ENCODE peak calls at places on chromosomes 16 and 17, in nine cellular contexts. B is HepG2, C is PC-3, I is astrocyte, J is mammary epithelial cell, R is colonic mucosa, O is MM.1S, N is fibroblast of lung, Z is Karpas-422. D is an unnamed sample.

GRCh38 chr17:29240477-29240876 is 6.2 kb upstream of the CRYBA1 start:
- DNase-seq in B (no peak), C (no peak), I (no peak), J (no peak), R (no peak), O (no peak), N (no peak), Z (no peak), D (no peak)

GRCh38 chr17:19757536-19758180 is 9.6 kb upstream of the ALDH3A1 start:
- DNase-seq in B (no peak), C (no peak), I (no peak), J (no peak), R (no peak), O (no peak), N (no peak), Z (no peak), D (no peak)

GRCh38 chr17:16250635-16251034 is 33.6 kb downstream of the PIGL start:
- DNase-seq in B (peak), C (no peak), I (peak), J (peak), R (no peak), O (no peak), N (peak), Z (no peak), D (no peak)

GRCh38 chr17:35239823-35240222 is 3.0 kb upstream of the SLFN5 start:
- DNase-seq in B (no peak), C (no peak), I (no peak), J (no peak), R (no peak), O (no peak), N (no peak), Z (no peak), D (no peak)

GRCh38 chr16:10765772-10766171 is 22.1 kb downstream of the NUBP1 start:
- DNase-seq in B (no peak), C (no peak), I (no peak), J (no peak), R (no peak), O (no peak), N (no peak), Z (no peak), D (no peak)

GRCh38 chr16:85912271-85912974 is 13.5 kb downstream of the IRF8 start:
- DNase-seq in B (no peak), C (no peak), I (peak), J (no peak), R (no peak), O (no peak), N (peak), Z (no peak), D (no peak)

GRCh38 chr17:77271421-77271820 is 130.7 kb downstream of the SEC14L1 start:
- DNase-seq in B (no peak), C (no peak), I (no peak), J (no peak), R (no peak), O (no peak), N (no peak), Z (no peak), D (no peak)

GRCh38 chr17:64025732-64026294 is 5.4 kb upstream of the ICAM2 start:
- DNase-seq in B (peak), C (peak), I (peak), J (peak), R (peak), O (peak), N (peak), Z (peak), D (peak)

GRCh38 chr17:413706-414440 is 61.3 kb upstream of the RPH3AL start:
- DNase-seq in B (no peak), C (no peak), I (no peak), J (no peak), R (no peak), O (no peak), N (no peak), Z (no peak), D (no peak)

GRCh38 chr17:802481-802880 is 20.3 kb downstream of the MRM3 start:
- DNase-seq in B (no peak), C (no peak), I (no peak), J (no peak), R (no peak), O (no peak), N (no peak), Z (no peak), D (no peak)

GRCh38 chr17:15954222-15954621 is 9.3 kb downstream of the ADORA2B start:
- DNase-seq in B (no peak), C (peak), I (peak), J (peak), R (no peak), O (no peak), N (peak), Z (no peak), D (no peak)

GRCh38 chr16:20611975-20612471 is 35.9 kb upstream of the ACSM2B start:
- DNase-seq in B (no peak), C (no peak), I (no peak), J (no peak), R (peak), O (no peak), N (no peak), Z (no peak), D (no peak)

GRCh38 chr17:61551255-61551742 is 39.7 kb downstream of the NACA2 start:
- DNase-seq in B (peak), C (peak), I (peak), J (no peak), R (no peak), O (peak), N (peak), Z (peak), D (no peak)

GRCh38 chr16:12084436-12084835 is 107.9 kb downstream of the SNX29 start:
- DNase-seq in B (no peak), C (no peak), I (no peak), J (no peak), R (no peak), O (no peak), N (no peak), Z (no peak), D (no peak)

GRCh38 chr17:18187816-18188761 is 4.5 kb downstream of the ALKBH5 start:
- DNase-seq in B (no peak), C (peak), I (peak), J (peak), R (no peak), O (no peak), N (peak), Z (no peak), D (no peak)

GRCh38 chr16:1082266-1082951 is 9.9 kb downstream of the SSTR5 start:
- DNase-seq in B (peak), C (peak), I (peak), J (peak), R (no peak), O (no peak), N (no peak), Z (no peak), D (no peak)

GRCh38 chr16:19885456-19886060 is 910 bp upstream of the GPRC5B start:
- DNase-seq in B (no peak), C (no peak), I (no peak), J (no peak), R (no peak), O (no peak), N (no peak), Z (no peak), D (no peak)

GRCh38 chr16:49855822-49856740 is at the start of gene ZNF423:
- DNase-seq in B (no peak), C (no peak), I (no peak), J (no peak), R (peak), O (no peak), N (no peak), Z (no peak), D (peak)

GRCh38 chr17:77742579-77742978 is 215.9 kb upstream of the TNRC6C start:
- DNase-seq in B (no peak), C (no peak), I (no peak), J (no peak), R (no peak), O (no peak), N (no peak), Z (no peak), D (no peak)

GRCh38 chr17:42784811-42785592 is 4.6 kb downstream of the WNK4 start:
- DNase-seq in B (no peak), C (no peak), I (no peak), J (no peak), R (no peak), O (no peak), N (no peak), Z (no peak), D (no peak)

GRCh38 chr16:27355610-27356009 is 41.8 kb downstream of the IL4R start:
- DNase-seq in B (peak), C (peak), I (no peak), J (no peak), R (peak), O (no peak), N (peak), Z (peak), D (peak)

GRCh38 chr16:23186171-23186570 is 3.6 kb downstream of the SCNN1G start:
- DNase-seq in B (no peak), C (no peak), I (no peak), J (no peak), R (no peak), O (no peak), N (no peak), Z (no peak), D (no peak)

GRCh38 chr17:65388911-65389310 is 172.5 kb downstream of the AXIN2 start:
- DNase-seq in B (no peak), C (no peak), I (no peak), J (no peak), R (no peak), O (no peak), N (no peak), Z (no peak), D (no peak)

GRCh38 chr16:4416200-4417032 is at the start of gene CORO7:
- DNase-seq in B (peak), C (peak), I (peak), J (peak), R (peak), O (peak), N (peak), Z (peak), D (peak)

GRCh38 chr16:15701367-15701766 is 51.3 kb downstream of the NDE1 start:
- DNase-seq in B (no peak), C (no peak), I (no peak), J (no peak), R (no peak), O (no peak), N (no peak), Z (no peak), D (no peak)

GRCh38 chr16:29900888-29901606 is 759 bp downstream of the ASPHD1 start:
- DNase-seq in B (no peak), C (no peak), I (peak), J (no peak), R (no peak), O (no peak), N (no peak), Z (peak), D (no peak)

GRCh38 chr16:53773150-53773846 is 69.3 kb downstream of the FTO start:
- DNase-seq in B (peak), C (peak), I (peak), J (peak), R (peak), O (no peak), N (peak), Z (peak), D (peak)

GRCh38 chr17:56982312-56982711 is 4.4 kb downstream of the SCPEP1 start:
- DNase-seq in B (no peak), C (no peak), I (no peak), J (peak), R (no peak), O (peak), N (no peak), Z (no peak), D (no peak)

DNA sequence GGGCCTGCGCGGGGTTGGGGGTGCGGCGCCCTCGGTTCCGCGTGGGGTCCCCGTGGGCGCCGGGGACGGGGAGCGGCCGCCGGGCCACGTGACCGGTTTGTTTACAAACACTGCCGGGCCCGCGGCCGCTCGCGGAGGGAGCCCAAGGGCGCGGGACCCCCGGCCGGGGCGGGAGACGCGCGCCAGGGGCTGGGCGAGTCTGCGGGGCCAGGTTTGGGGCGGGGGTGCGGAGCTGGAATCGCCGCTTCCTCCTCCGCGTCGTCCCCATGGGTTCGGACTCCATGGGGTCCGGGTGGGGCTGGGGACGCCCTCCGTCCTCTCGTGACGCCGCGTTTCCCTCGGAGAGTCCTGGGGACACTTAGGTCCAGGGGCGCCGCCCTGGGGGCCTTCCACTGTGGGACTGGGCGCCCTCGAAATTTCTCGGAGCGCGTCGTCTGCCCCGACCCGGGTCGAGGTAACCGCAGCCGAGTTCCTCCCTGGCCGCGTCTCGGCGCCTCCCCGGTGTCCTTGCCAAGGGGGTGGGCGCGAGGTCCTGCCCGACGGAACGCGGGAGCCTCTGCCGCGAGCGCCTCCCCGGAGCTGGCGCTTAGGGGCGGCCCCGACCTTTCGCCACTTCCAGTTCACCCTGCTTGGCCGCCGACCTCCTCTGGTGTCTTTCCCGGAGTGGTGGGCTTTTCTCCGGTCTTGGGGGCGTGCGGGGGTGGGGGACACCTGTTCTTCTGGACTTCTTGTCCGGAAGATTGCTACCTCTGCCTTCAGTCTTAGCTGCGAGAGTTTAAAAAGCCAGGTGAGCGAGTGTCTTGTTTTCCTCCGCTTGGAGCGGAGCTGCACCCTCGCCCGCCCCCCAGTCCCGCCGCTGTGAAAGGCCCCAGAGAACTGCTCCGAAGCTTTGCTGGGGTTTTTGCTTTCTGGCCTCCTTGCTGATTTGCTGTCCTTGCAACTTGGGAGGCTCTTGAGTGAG is 754 bp downstream of the YPEL2 start:
- DNase-seq in B (no peak), C (no peak), I (no peak), J (peak), R (peak), O (no peak), N (no peak), Z (peak), D (peak)
- H3K9ac ChIP-seq in B (peak), C (peak), I (peak), J (peak), R (peak), O (peak), N (peak), Z (peak), D (peak)

DNA sequence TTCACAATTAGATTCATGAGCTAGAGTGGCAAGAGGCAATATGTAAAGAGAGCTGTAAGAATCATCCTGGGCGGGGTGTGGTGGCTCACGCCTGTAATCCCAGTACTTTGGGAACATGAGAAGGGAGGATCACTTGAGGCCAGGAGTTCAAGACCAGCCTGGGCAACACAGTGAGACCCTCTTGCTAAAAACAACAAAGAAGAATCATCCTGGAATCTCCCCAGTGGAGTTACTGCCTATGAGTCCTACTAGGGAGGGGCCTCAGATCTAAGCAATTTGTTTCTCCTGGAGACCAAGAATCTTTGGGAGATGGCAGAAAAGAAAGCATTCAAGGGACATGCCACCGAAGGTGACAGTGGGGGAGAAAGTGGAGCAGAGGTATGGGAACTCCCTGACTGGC is 119.1 kb downstream of the HIC1 start:
- DNase-seq in B (no peak), C (no peak), I (peak), J (peak), R (no peak), O (no peak), N (no peak), Z (no peak), D (no peak)
- H3K9ac ChIP-seq in B (peak), C (no peak), I (peak), J (no peak), R (no peak), O (no peak), N (peak), Z (no peak), D (no peak)

GRCh38 chr16:88752386-88753002 is 32.5 kb downstream of the PIEZO1 start:
- DNase-seq in B (no peak), C (no peak), I (no peak), J (no peak), R (no peak), O (no peak), N (no peak), Z (no peak), D (no peak)
- H3K9ac ChIP-seq in B (no peak), C (no peak), I (no peak), J (no peak), R (no peak), O (no peak), N (no peak), Z (no peak), D (no peak)

DNA sequence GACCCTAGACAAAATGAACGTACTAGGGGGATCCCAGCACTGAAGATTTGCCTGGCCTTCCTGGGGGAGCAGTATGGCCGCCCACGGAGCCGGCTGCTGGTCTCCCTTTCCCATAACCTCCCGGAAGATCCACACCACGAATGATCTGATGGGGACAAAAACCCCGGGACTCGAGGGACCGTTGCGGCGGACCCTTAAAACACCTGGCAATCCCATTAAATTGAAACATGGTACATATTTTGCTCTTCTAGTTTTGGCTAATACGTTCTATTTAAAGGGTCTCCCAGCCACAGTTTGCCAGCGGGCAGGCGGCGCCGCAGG is 45.2 kb upstream of the LCMT1 start:
- DNase-seq in B (no peak), C (no peak), I (no peak), J (no peak), R (no peak), O (no peak), N (no peak), Z (no peak), D (no peak)
- H3K9ac ChIP-seq in B (no peak), C (no peak), I (peak), J (no peak), R (peak), O (peak), N (peak), Z (peak), D (no peak)